ENCODE peak calls at places on chromosomes 4 and X, in six cellular contexts. B is left lung, J is right atrium auricular region, V is Peyer's patch, M is tibial nerve, Z is fibroblast of lung. Y is an unnamed sample.

GRCh38 chr4:156976147-156976546 is 4.5 kb upstream of the PDGFC start:
- DNase-seq in B (no peak), J (no peak), V (no peak), M (no peak), Z (peak), Y (peak)

GRCh38 chr4:8819019-8819418 is 52.6 kb downstream of the HMX1 start:
- DNase-seq in B (peak), J (no peak), V (no peak), M (no peak), Z (no peak), Y (no peak)

GRCh38 chr4:82899339-82899738 is 1.2 kb upstream of the THAP9 start:
- DNase-seq in B (no peak), J (no peak), V (no peak), M (no peak), Z (no peak), Y (no peak)

GRCh38 chr4:178426871-178427270 is 984.6 kb upstream of the AGA start:
- DNase-seq in B (no peak), J (no peak), V (no peak), M (no peak), Z (no peak), Y (no peak)

GRCh38 chr4:68129793-68130192 is at the start of gene TMPRSS11F:
- DNase-seq in B (no peak), J (no peak), V (no peak), M (no peak), Z (no peak), Y (no peak)

GRCh38 chrX:30659421-30659820 is 6.2 kb downstream of the GK start:
- DNase-seq in B (no peak), J (no peak), V (no peak), M (no peak), Z (peak), Y (peak)

GRCh38 chrX:13283968-13284914 is 35.6 kb downstream of the ATXN3L start:
- DNase-seq in B (no peak), J (no peak), V (no peak), M (no peak), Z (peak), Y (peak)

GRCh38 chrX:150540965-150541364 is 27.5 kb upstream of the MTM1 start:
- DNase-seq in B (no peak), J (no peak), V (no peak), M (no peak), Z (no peak), Y (no peak)

GRCh38 chr4:30817489-30817888 is 97.3 kb downstream of the PCDH7 start:
- DNase-seq in B (no peak), J (no peak), V (no peak), M (no peak), Z (no peak), Y (no peak)

GRCh38 chr4:91064157-91064853 is 937.1 kb downstream of the CCSER1 start:
- DNase-seq in B (no peak), J (no peak), V (no peak), M (no peak), Z (peak), Y (no peak)

GRCh38 chrX:63349307-63349706 is 1.8 kb downstream of the SPIN4 start:
- DNase-seq in B (no peak), J (no peak), V (no peak), M (no peak), Z (no peak), Y (no peak)

GRCh38 chrX:48626401-48627298 is 29.4 kb downstream of the WDR13 start:
- DNase-seq in B (no peak), J (no peak), V (no peak), M (no peak), Z (no peak), Y (no peak)

GRCh38 chrX:11336201-11336600 is 43.0 kb downstream of the AMELX start:
- DNase-seq in B (no peak), J (no peak), V (no peak), M (no peak), Z (no peak), Y (no peak)

GRCh38 chr4:88002786-88003185 is 4.6 kb upstream of the PKD2 start:
- DNase-seq in B (no peak), J (no peak), V (no peak), M (no peak), Z (peak), Y (peak)

GRCh38 chr4:140884431-140885058 is 128.4 kb upstream of the TBC1D9 start:
- DNase-seq in B (no peak), J (no peak), V (no peak), M (peak), Z (peak), Y (peak)

GRCh38 chr4:149063007-149063406 is 620.8 kb upstream of the NR3C2 start:
- DNase-seq in B (no peak), J (no peak), V (no peak), M (no peak), Z (no peak), Y (no peak)

GRCh38 chrX:44415639-44416386 is 72.3 kb upstream of the EFHC2 start:
- DNase-seq in B (peak), J (no peak), V (peak), M (no peak), Z (no peak), Y (no peak)

GRCh38 chrX:4656419-4656818 is 943.0 kb upstream of the PRKX start:
- DNase-seq in B (no peak), J (no peak), V (no peak), M (no peak), Z (no peak), Y (no peak)

GRCh38 chr4:184774152-184774551 is 40.3 kb upstream of the CENPU start:
- DNase-seq in B (no peak), J (no peak), V (no peak), M (no peak), Z (no peak), Y (no peak)

GRCh38 chr4:135538698-135539097 is 1337.1 kb upstream of the PABPC4L start:
- DNase-seq in B (no peak), J (no peak), V (peak), M (no peak), Z (no peak), Y (no peak)

GRCh38 chr4:116358633-116359222 is 726.6 kb downstream of the TRAM1L1 start:
- DNase-seq in B (no peak), J (peak), V (no peak), M (peak), Z (peak), Y (peak)

GRCh38 chr4:185282968-185283367 is 73.6 kb downstream of the SNX25 start:
- DNase-seq in B (peak), J (no peak), V (no peak), M (no peak), Z (peak), Y (no peak)

GRCh38 chr4:177235026-177235425 is 74.6 kb upstream of the NEIL3 start:
- DNase-seq in B (no peak), J (no peak), V (no peak), M (no peak), Z (peak), Y (peak)

GRCh38 chr4:105956566-105956965 is 61.3 kb downstream of the NPNT start:
- DNase-seq in B (no peak), J (no peak), V (no peak), M (no peak), Z (no peak), Y (peak)

GRCh38 chr4:109751852-109752251 is 22.0 kb upstream of the PLA2G12A start:
- DNase-seq in B (no peak), J (no peak), V (no peak), M (no peak), Z (no peak), Y (no peak)

GRCh38 chr4:14070289-14070880 is 442.9 kb upstream of the BOD1L1 start:
- DNase-seq in B (no peak), J (no peak), V (no peak), M (no peak), Z (no peak), Y (no peak)

GRCh38 chrX:3184176-3184930 is 143.1 kb downstream of the ARSF start:
- DNase-seq in B (no peak), J (no peak), V (no peak), M (peak), Z (peak), Y (peak)

GRCh38 chr4:108635070-108635655 is 14.8 kb downstream of the RPL34 start:
- DNase-seq in B (no peak), J (no peak), V (no peak), M (no peak), Z (no peak), Y (no peak)

GRCh38 chr4:168486961-168487820 is 6.9 kb upstream of the DDX60L start:
- DNase-seq in B (no peak), J (no peak), V (no peak), M (no peak), Z (peak), Y (peak)

GRCh38 chr4:26308573-26308972 is 12.2 kb upstream of the RBPJ start:
- DNase-seq in B (no peak), J (no peak), V (no peak), M (no peak), Z (no peak), Y (no peak)

GRCh38 chrX:153573999-153574398 is 24.9 kb downstream of the CCNQ start:
- DNase-seq in B (no peak), J (no peak), V (no peak), M (no peak), Z (no peak), Y (no peak)

GRCh38 chr4:48033825-48034413 is 17.3 kb downstream of the NIPAL1 start:
- DNase-seq in B (no peak), J (no peak), V (no peak), M (peak), Z (peak), Y (no peak)

GRCh38 chr4:38672247-38673071 is 8.5 kb downstream of the KLF3 start:
- DNase-seq in B (no peak), J (no peak), V (no peak), M (no peak), Z (no peak), Y (no peak)

GRCh38 chr4:102780476-102781144 is 19.8 kb upstream of the MANBA start:
- DNase-seq in B (no peak), J (no peak), V (no peak), M (no peak), Z (peak), Y (no peak)
- TF ChIP-seq CTCF in B (no peak), J (no peak), V (no peak), M (no peak), Z (no peak), Y (no peak)

DNA sequence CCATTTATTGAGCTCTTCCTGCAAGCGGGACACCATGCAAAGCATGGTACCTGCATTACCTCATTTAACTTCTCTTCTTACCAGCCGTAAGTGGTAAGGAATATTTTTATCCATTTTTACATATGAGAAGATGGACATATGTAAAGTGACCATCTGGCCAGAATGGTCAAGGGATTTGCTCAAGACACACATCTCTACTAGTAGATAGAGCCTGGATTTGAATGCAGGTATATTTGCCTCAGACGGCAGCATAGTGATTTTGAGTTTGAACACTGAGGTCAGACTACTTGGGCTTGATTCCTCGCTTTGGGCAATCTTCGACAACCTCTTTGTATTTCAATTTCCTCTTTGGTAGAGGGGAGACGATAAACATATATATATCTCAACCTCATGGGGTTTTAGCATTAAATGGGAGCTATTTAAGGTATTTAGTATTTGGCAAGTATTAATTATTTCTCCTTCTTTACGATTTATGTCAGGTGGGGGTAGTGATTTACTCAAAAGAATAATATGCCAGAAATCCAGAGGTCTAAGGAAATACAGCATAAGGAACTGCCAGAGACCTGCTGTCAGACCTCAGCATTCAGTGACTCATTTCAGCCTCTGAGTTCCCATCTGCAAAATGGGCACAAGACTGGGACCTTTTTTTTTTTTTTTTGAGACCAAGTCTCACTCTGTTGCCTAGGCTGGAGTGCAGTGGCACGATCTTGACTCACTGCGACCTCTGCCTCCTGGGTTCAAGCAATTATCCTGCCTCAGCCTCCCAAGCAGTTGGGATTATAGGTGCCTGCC is 34.6 kb upstream of the CHRNA9 start:
- DNase-seq in B (no peak), J (no peak), V (no peak), M (no peak), Z (no peak), Y (no peak)
- H3K4me3 ChIP-seq in B (no peak), J (no peak), V (no peak), M (no peak), Z (no peak), Y (no peak)

GRCh38 chrX:42992199-42992943 is 214.4 kb upstream of the PPP1R2C start:
- DNase-seq in B (no peak), J (no peak), V (no peak), M (no peak), Z (peak), Y (no peak)

DNA sequence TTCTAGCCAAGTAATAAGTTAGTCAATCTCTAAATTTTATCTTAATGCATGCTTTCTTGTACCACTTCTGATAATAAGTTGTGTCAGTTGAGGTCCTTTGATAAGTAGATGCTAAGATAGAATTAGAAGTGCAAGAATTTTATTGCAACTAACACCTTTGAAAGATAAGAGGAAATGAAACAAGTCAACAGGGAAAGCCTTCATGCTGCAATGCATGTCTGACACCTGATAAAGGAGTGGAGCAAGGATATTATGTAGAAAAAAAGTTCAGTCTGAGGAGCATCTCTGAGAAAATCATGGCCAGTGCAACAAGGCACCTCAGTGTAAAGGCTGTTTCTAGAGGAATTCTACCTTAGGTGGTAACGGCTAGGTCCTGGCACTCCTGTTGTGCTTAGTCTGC is 210.7 kb upstream of the PPP1R2C start:
- DNase-seq in B (no peak), J (no peak), V (no peak), M (no peak), Z (no peak), Y (no peak)
- TF ChIP-seq CTCF in B (no peak), J (no peak), V (no peak), M (no peak), Z (no peak), Y (no peak)

DNA sequence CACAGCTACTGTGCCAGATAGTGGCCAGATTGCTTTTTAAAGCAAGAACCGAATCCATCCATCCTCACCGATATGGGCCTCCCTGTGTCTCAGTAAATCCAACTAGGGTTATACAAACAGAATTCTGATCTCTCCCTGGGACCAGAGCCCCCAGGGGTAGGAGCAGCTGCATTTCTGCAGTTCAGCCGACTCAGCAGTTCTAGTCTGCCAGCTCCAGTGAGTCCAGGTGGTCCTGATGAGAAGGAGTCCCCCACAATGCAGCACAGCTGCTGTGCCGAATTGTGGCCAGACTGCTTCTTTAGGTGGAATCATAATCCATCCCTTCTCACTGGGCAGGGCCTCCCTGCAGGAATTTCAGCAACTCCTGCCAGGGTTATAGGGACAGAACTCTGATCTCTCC is 532.9 kb downstream of the ACTRT1 start:
- DNase-seq in B (no peak), J (no peak), V (no peak), M (no peak), Z (no peak), Y (no peak)
- H3K4me3 ChIP-seq in B (no peak), J (no peak), V (no peak), M (no peak), Z (no peak), Y (no peak)

GRCh38 chrX:99857455-99857854 is 552.6 kb downstream of the PCDH19 start:
- DNase-seq in B (no peak), J (no peak), V (no peak), M (no peak), Z (no peak), Y (no peak)
- TF ChIP-seq CTCF in B (no peak), J (no peak), V (no peak), M (no peak), Z (no peak), Y (peak)

GRCh38 chrX:96684339-96685204 is at the start of gene DIAPH2:
- DNase-seq in B (peak), J (peak), V (peak), M (peak), Z (peak), Y (peak)

GRCh38 chrX:96688789-96689188 is 4.1 kb downstream of the DIAPH2 start:
- DNase-seq in B (no peak), J (no peak), V (no peak), M (no peak), Z (no peak), Y (no peak)

GRCh38 chrX:96685205-96686099 is 810 bp downstream of the DIAPH2 start:
- DNase-seq in B (peak), J (peak), V (peak), M (peak), Z (peak), Y (peak)

GRCh38 chrX:96682516-96682915 is 2.1 kb upstream of the DIAPH2 start:
- DNase-seq in B (no peak), J (no peak), V (no peak), M (no peak), Z (no peak), Y (no peak)

DNA sequence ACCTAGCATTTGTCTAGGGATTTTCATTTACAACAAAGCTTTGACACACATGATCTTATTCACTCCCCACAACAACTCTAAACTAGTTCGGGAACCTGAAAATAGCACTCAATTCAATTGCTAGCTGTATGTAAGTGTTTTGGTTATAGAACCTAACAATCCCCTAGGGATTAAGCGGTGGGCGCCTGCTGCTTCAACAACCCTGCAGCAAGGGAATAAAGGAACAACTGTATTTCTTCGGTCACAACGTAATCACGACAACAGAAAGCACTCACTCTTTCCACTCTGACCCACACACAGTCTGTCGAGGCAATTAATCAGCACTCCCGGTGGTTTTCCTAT is 674 bp upstream of the DIAPH2 start:
- DNase-seq in B (no peak), J (no peak), V (no peak), M (no peak), Z (no peak), Y (no peak)
- H3K4me3 ChIP-seq in B (peak), J (peak), V (peak), M (peak), Z (peak), Y (peak)

DNA sequence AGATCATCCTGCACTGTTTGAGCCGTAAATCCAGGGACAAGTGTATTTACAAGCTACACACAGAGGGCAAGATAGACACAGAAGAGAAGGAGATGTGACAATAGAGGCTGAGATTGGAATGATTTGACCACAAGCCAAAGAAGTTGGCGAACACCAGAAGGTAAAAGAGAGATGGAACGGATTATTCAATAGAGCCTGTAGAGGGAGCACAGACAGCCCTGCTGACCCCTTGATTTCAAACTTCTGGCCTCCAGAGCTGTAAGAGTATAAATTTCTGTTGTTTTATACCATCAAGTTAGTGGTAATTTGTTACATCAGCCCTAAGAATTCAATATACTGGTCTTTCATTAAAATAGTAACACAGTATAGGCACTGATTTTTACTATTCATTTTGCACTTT is 447.8 kb downstream of the FAT4 start:
- DNase-seq in B (no peak), J (no peak), V (no peak), M (no peak), Z (no peak), Y (no peak)
- TF ChIP-seq CTCF in B (no peak), J (peak), V (no peak), M (no peak), Z (no peak), Y (peak)

DNA sequence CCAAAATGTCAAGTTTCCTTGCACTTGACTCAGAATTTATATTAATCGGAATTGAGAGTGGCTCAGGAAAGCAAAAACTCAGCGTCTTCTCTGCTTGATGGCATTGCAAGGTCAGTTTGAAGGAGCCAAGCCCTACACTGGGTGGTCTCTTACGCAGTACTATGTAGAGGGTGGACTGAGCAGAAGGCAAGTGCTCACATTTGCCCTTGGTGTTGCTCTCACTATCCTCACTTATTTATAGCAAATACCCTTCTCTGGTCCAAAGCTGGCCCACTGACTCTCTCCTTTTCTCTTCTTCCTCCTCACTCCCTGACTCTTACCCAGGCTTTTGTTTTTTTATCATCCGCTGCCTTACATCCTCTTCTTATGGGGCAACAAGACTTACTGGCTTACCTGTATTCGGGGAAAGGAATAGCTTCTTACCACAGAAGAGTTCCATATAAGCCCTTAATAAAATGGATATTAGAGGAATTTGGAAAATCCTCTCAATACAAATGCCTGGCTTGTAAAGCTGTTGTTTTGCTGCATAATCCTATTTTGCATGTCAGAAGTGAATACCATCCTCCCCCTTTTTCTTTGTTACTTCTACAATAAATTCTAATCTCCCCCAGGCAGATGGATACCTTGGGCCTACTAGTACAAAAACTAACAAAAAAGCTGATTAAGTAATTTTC is 24.8 kb upstream of the GATB start:
- DNase-seq in B (no peak), J (no peak), V (no peak), M (no peak), Z (no peak), Y (no peak)
- H3K4me3 ChIP-seq in B (no peak), J (no peak), V (no peak), M (no peak), Z (no peak), Y (no peak)

Y was measured in AG10803.